ENCODE peak calls at places on chromosome 4, in five cellular contexts. V is CD8-positive, alpha-beta T cell; R is neural crest cell; K is foreskin fibroblast; G is GM23338. Z is an unnamed sample.

GRCh38 chr4:70739496-70740337 is 18.0 kb downstream of the RUFY3 start:
- DNase-seq in V (no peak), R (no peak), G (peak; percentile 21), K (no peak), Z (no peak)

GRCh38 chr4:3529363-3529762 is 2.9 kb downstream of the LRPAP1 start:
- DNase-seq in G (no peak), V (no peak), R (no peak), K (peak; percentile 14), Z (no peak)

GRCh38 chr4:3246458-3247398 is 2.2 kb upstream of the MSANTD1 start:
- DNase-seq in G (no peak), V (no peak), K (no peak), R (no peak), Z (no peak)

GRCh38 chr4:75715105-75715799 is 9.1 kb upstream of the USO1 start:
- DNase-seq in K (peak; percentile 69), R (no peak), V (no peak), G (no peak), Z (no peak)

GRCh38 chr4:27239651-27240050 is 379.0 kb downstream of the STIM2 start:
- DNase-seq in K (peak; percentile 73), V (no peak), R (no peak), G (no peak), Z (no peak)

GRCh38 chr4:86556791-86557415 is 37.2 kb upstream of the PTPN13 start:
- DNase-seq in G (no peak), V (no peak), R (no peak), K (peak; percentile 25), Z (no peak)

GRCh38 chr4:72536443-72536842 is 32.6 kb downstream of the ADAMTS3 start:
- DNase-seq in K (no peak), R (no peak), V (no peak), G (no peak), Z (no peak)

GRCh38 chr4:1504786-1505500 is 98.7 kb upstream of the NKX1-1 start:
- DNase-seq in R (no peak), V (no peak), K (no peak), G (no peak), Z (no peak)

GRCh38 chr4:137524642-137525384 is 7.5 kb downstream of the PCDH18 start:
- DNase-seq in R (no peak), V (no peak), G (no peak), K (peak; percentile 83), Z (no peak)

GRCh38 chr4:137514401-137515116 is 17.7 kb downstream of the PCDH18 start:
- DNase-seq in K (no peak), V (no peak), G (no peak), R (no peak), Z (no peak)

GRCh38 chr4:137521053-137521452 is 11.2 kb downstream of the PCDH18 start:
- DNase-seq in R (no peak), G (no peak), K (no peak), V (no peak), Z (no peak)

GRCh38 chr4:137523329-137523728 is 9.0 kb downstream of the PCDH18 start:
- DNase-seq in V (no peak), K (no peak), G (no peak), R (no peak), Z (no peak)

GRCh38 chr4:137519406-137519805 is 12.9 kb downstream of the PCDH18 start:
- DNase-seq in R (no peak), G (no peak), V (no peak), K (peak; percentile 88), Z (no peak)
- TF ChIP-seq CTCF in R (no peak), G (no peak), V (no peak), K (no peak), Z (no peak)

GRCh38 chr4:8343967-8344331 is 74.4 kb downstream of the HTRA3 start:
- DNase-seq in K (no peak), G (no peak), R (no peak), V (no peak), Z (no peak)

GRCh38 chr4:8341691-8342090 is 72.1 kb downstream of the HTRA3 start:
- DNase-seq in V (no peak), K (no peak), R (no peak), G (no peak), Z (no peak)

GRCh38 chr4:8340721-8341680 is 71.4 kb downstream of the HTRA3 start:
- DNase-seq in K (peak; percentile 36), V (no peak), G (no peak), R (no peak), Z (no peak)

GRCh38 chr4:8343051-8343966 is 73.8 kb downstream of the HTRA3 start:
- DNase-seq in R (no peak), V (no peak), K (peak; percentile 24), G (no peak), Z (no peak)

DNA sequence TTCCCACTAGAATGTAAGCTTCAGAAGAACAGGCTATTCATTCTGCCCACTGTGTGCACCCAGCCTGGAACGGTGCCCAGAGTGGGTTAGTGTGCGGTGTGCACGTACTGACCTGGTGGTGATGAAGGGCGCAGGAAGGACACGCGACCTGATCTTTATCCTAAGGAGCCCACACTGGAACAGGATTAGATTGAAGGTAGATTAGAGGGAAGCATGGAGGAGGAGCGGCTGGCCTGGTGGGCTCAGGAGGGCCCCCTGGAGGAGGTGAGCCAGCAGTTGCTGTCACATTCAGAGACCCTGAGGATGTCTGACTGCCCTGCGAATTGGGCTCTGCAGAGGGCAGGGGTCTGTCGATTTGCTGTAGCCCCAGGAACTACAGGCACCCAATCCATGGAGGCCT is 73.1 kb downstream of the HTRA3 start:
- DNase-seq in R (peak; percentile 15), G (peak; percentile 83), V (no peak), K (no peak), Z (no peak)
- TF ChIP-seq CTCF in R (no peak), G (peak; percentile 80), V (no peak), K (no peak), Z (no peak)

GRCh38 chr4:15162465-15163283 is 160.4 kb downstream of the CPEB2 start:
- DNase-seq in R (no peak), K (peak; percentile 61), G (peak; percentile 8), V (no peak), Z (peak; percentile 38)
- TF ChIP-seq CTCF in R (peak; percentile 58), K (peak; percentile 47), G (peak; percentile 33), V (peak; percentile 37), Z (peak; percentile 33)

DNA sequence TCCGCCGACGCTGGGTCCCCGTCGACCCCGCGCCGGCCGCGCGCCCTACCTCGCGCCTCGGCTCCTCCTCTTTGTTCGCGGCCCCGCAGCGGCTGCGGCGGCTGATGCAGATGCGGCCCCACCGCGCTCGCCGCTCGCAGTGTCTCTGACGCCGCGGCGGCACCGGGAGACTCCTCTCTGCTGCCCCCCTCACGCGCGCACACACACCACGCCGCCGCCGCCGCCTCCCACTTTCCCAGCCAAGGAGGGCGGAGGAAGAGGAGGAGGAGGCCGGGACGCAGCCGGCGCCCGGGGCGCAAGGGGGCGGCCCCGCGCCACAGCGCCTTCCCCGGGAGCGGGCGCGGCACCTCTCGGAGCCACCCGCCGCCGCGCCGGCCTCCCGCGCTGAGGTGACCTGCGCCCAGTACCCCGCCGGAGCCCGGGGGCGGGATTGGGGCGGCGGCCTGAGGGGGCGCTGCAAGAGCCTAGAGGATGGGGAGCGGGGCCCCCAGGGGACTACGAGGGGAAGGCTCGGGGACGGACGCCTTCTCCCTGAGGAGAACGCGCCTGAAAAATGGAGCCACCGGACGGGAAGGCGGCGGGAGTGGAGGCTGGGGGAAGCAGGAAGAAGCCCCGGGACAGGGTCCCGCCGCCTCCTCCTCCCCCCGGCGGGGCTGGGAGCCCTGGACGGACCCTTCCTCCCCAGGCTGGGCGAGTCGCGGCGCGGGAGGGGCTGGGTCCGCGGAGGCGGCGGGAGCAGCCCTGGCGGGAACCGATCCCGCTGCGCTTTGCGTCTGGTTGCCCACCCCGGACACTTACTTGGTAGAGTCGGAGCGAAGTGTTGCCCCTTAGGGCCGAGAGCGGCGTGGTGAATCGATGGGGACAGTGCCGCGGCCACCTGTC is at the start of gene SH3RF1:
- DNase-seq in K (peak; percentile 97), R (peak; percentile 75), G (peak; percentile 75), V (no peak), Z (peak; percentile 86)
- TF ChIP-seq CTCF in K (no peak), R (peak; percentile 42), G (peak; percentile 34), V (no peak), Z (peak; percentile 23)

DNA sequence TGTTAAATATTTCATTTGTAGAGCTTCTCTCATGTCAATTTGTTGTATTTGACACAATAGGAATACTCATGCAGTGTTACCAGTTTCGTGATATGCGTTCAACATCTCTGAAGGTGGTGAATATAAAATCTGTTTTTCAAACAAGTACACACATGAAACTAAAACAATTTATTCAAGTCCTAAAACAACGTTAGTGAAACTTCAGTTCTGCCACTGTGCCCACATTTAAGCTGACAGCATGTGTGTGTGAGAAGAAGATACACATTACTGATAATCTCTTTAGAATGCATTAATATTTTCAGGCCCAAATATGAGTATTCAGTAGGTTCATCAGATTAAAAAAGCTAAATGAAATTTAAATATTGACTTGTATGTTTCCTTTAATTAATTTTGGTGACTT is 21.7 kb downstream of the GAB1 start:
- DNase-seq in V (no peak), G (no peak), K (no peak), R (no peak), Z (no peak)
- TF ChIP-seq CTCF in V (no peak), G (no peak), K (no peak), R (no peak), Z (no peak)

DNA sequence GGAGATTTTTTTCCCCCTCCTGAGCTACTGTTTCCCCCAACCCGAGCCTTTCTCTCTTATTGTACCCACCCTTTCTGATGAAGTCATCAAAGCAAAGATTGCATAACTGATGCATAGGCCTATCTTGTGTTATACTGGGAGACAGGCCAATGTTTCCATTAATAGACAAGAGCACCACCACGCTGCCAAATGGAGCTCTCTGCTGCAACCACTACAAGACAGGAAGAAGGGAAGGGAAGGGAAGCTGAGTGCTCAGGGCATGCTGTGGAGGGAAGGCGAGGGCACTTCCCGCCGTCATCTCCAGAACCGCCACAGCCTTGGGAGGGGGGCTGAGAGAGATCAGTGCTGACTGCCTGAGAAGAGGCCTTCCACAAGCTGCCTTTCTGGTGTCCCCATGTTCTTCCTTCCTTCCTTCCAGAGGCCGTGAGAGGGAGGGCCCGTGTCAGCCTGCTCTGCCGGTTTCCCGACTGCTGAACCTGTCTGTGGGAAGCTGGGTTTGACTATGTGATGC is 75.0 kb downstream of the MGST2 start:
- DNase-seq in G (no peak), V (no peak), R (no peak), K (peak; percentile 91), Z (no peak)
- TF ChIP-seq CTCF in G (no peak), V (no peak), R (no peak), K (peak; percentile 25), Z (no peak)

GRCh38 chr4:79403356-79403755 is 4.7 kb downstream of the GK2 start:
- DNase-seq in V (no peak), G (no peak), K (no peak), R (no peak), Z (no peak)
- TF ChIP-seq CTCF in V (no peak), G (no peak), K (no peak), R (no peak), Z (no peak)

GRCh38 chr4:186781032-186781917 is 57.6 kb upstream of the FAT1 start:
- DNase-seq in K (peak; percentile 62), G (no peak), R (no peak), V (no peak), Z (no peak)

GRCh38 chr4:186782302-186782701 is 58.6 kb upstream of the FAT1 start:
- DNase-seq in G (no peak), K (no peak), V (no peak), R (no peak), Z (no peak)

GRCh38 chr4:186780291-186781031 is 56.8 kb upstream of the FAT1 start:
- DNase-seq in K (no peak), G (no peak), R (no peak), V (no peak), Z (no peak)

GRCh38 chr4:186775867-186776266 is 52.2 kb upstream of the FAT1 start:
- DNase-seq in R (no peak), V (no peak), K (no peak), G (no peak), Z (no peak)

GRCh38 chr4:186778134-186778533 is 54.5 kb upstream of the FAT1 start:
- DNase-seq in G (peak; percentile 21), R (no peak), K (no peak), V (no peak), Z (no peak)
- TF ChIP-seq CTCF in G (peak; percentile 47), R (no peak), K (no peak), V (no peak), Z (no peak)